ENCODE peak calls at places on chromosome 20, in five cellular contexts. One of them, this sample, is unnamed.

GRCh38 chr20:18545566-18545965 is 21.7 kb upstream of the SMIM26 start:
- DNase-seq in ovary: no peak
- DNase-seq in thoracic aorta: no peak
- DNase-seq in fibroblast of mammary gland: no peak
- DNase-seq in stomach: no peak
- DNase-seq in this sample: no peak

GRCh38 chr20:45752747-45753146 is 30.6 kb downstream of the SPINT4 start:
- DNase-seq in ovary: no peak
- DNase-seq in thoracic aorta: no peak
- DNase-seq in fibroblast of mammary gland: peak; percentile 64
- DNase-seq in stomach: no peak
- DNase-seq in this sample: no peak

GRCh38 chr20:24736844-24737211 is 212.2 kb upstream of the CST7 start:
- DNase-seq in ovary: no peak
- DNase-seq in thoracic aorta: no peak
- DNase-seq in fibroblast of mammary gland: no peak
- DNase-seq in stomach: no peak
- DNase-seq in this sample: no peak

GRCh38 chr20:41782255-41782654 is 164.1 kb upstream of the CHD6 start:
- DNase-seq in ovary: no peak
- DNase-seq in thoracic aorta: no peak
- DNase-seq in fibroblast of mammary gland: no peak
- DNase-seq in stomach: no peak
- DNase-seq in this sample: no peak

GRCh38 chr20:44720617-44720993 is 5.4 kb downstream of the CCN5 start:
- DNase-seq in ovary: peak; percentile 41
- DNase-seq in thoracic aorta: no peak
- DNase-seq in fibroblast of mammary gland: peak; percentile 71
- DNase-seq in stomach: no peak
- DNase-seq in this sample: peak; percentile 69

GRCh38 chr20:37984018-37984785 is 49.1 kb downstream of the TTI1 start:
- DNase-seq in ovary: no peak
- DNase-seq in thoracic aorta: no peak
- DNase-seq in fibroblast of mammary gland: no peak
- DNase-seq in stomach: peak; percentile 40
- DNase-seq in this sample: no peak

GRCh38 chr20:18284805-18285533 is 3.4 kb upstream of the ZNF133 start:
- DNase-seq in ovary: no peak
- DNase-seq in thoracic aorta: no peak
- DNase-seq in fibroblast of mammary gland: peak; percentile 9
- DNase-seq in stomach: no peak
- DNase-seq in this sample: no peak

GRCh38 chr20:10489853-10490627 is 54.9 kb downstream of the SLX4IP start:
- DNase-seq in ovary: no peak
- DNase-seq in thoracic aorta: no peak
- DNase-seq in fibroblast of mammary gland: no peak
- DNase-seq in stomach: no peak
- DNase-seq in this sample: no peak

GRCh38 chr20:10982692-10983091 is 308.9 kb upstream of the JAG1 start:
- DNase-seq in ovary: peak; percentile 30
- DNase-seq in thoracic aorta: peak; percentile 45
- DNase-seq in fibroblast of mammary gland: peak; percentile 61
- DNase-seq in stomach: no peak
- DNase-seq in this sample: no peak

GRCh38 chr20:5674176-5674660 is 76.0 kb upstream of the SHLD1 start:
- DNase-seq in ovary: no peak
- DNase-seq in thoracic aorta: no peak
- DNase-seq in fibroblast of mammary gland: peak; percentile 34
- DNase-seq in stomach: no peak
- DNase-seq in this sample: no peak

GRCh38 chr20:19560876-19561480 is 197.1 kb upstream of the RIN2 start:
- DNase-seq in ovary: no peak
- DNase-seq in thoracic aorta: no peak
- DNase-seq in fibroblast of mammary gland: peak; percentile 21
- DNase-seq in stomach: no peak
- DNase-seq in this sample: no peak

GRCh38 chr20:13401596-13401995 is 180.5 kb downstream of the ISM1 start:
- DNase-seq in ovary: no peak
- DNase-seq in thoracic aorta: no peak
- DNase-seq in fibroblast of mammary gland: no peak
- DNase-seq in stomach: no peak
- DNase-seq in this sample: no peak

GRCh38 chr20:32908334-32909292 is 49.9 kb downstream of the EFCAB8 start:
- DNase-seq in ovary: no peak
- DNase-seq in thoracic aorta: no peak
- DNase-seq in fibroblast of mammary gland: no peak
- DNase-seq in stomach: no peak
- DNase-seq in this sample: no peak

GRCh38 chr20:51481311-51481997 is 61.1 kb downstream of the NFATC2 start:
- DNase-seq in ovary: no peak
- DNase-seq in thoracic aorta: no peak
- DNase-seq in fibroblast of mammary gland: no peak
- DNase-seq in stomach: no peak
- DNase-seq in this sample: peak; percentile 23

GRCh38 chr20:10300582-10301108 is 82.0 kb downstream of the SNAP25 start:
- DNase-seq in ovary: no peak
- DNase-seq in thoracic aorta: no peak
- DNase-seq in fibroblast of mammary gland: no peak
- DNase-seq in stomach: no peak
- DNase-seq in this sample: no peak

GRCh38 chr20:21767739-21768223 is 62.3 kb downstream of the PAX1 start:
- DNase-seq in ovary: no peak
- DNase-seq in thoracic aorta: no peak
- DNase-seq in fibroblast of mammary gland: no peak
- DNase-seq in stomach: no peak
- DNase-seq in this sample: no peak

GRCh38 chr20:329851-330232 is 4.5 kb downstream of the SOX12 start:
- DNase-seq in ovary: no peak
- DNase-seq in thoracic aorta: no peak
- DNase-seq in fibroblast of mammary gland: no peak
- DNase-seq in stomach: no peak
- DNase-seq in this sample: no peak

GRCh38 chr20:51636123-51636522 is 93.6 kb upstream of the NFATC2 start:
- DNase-seq in ovary: no peak
- DNase-seq in thoracic aorta: no peak
- DNase-seq in fibroblast of mammary gland: no peak
- DNase-seq in stomach: no peak
- DNase-seq in this sample: no peak

GRCh38 chr20:59933849-59934585 is 580 bp upstream of the SYCP2 start:
- DNase-seq in ovary: peak; percentile 81
- DNase-seq in thoracic aorta: no peak
- DNase-seq in fibroblast of mammary gland: peak; percentile 49
- DNase-seq in stomach: peak; percentile 85
- DNase-seq in this sample: peak; percentile 98

GRCh38 chr20:36848078-36848660 is 27.8 kb upstream of the TLDC2 start:
- DNase-seq in ovary: no peak
- DNase-seq in thoracic aorta: no peak
- DNase-seq in fibroblast of mammary gland: peak; percentile 96
- DNase-seq in stomach: no peak
- DNase-seq in this sample: no peak

GRCh38 chr20:51138576-51138975 is 115.7 kb upstream of the KCNG1 start:
- DNase-seq in ovary: no peak
- DNase-seq in thoracic aorta: no peak
- DNase-seq in fibroblast of mammary gland: no peak
- DNase-seq in stomach: no peak
- DNase-seq in this sample: no peak

GRCh38 chr20:10111144-10111771 is 76.5 kb downstream of the ANKEF1 start:
- DNase-seq in ovary: no peak
- DNase-seq in thoracic aorta: no peak
- DNase-seq in fibroblast of mammary gland: no peak
- DNase-seq in stomach: peak; percentile 44
- DNase-seq in this sample: no peak

GRCh38 chr20:38143646-38144554 is 21.2 kb downstream of the TGM2 start:
- DNase-seq in ovary: no peak
- DNase-seq in thoracic aorta: peak; percentile 78
- DNase-seq in fibroblast of mammary gland: peak; percentile 91
- DNase-seq in stomach: peak; percentile 45
- DNase-seq in this sample: peak; percentile 90

GRCh38 chr20:36504295-36504694 is 37.0 kb upstream of the MYL9 start:
- DNase-seq in ovary: no peak
- DNase-seq in thoracic aorta: no peak
- DNase-seq in fibroblast of mammary gland: no peak
- DNase-seq in stomach: no peak
- DNase-seq in this sample: no peak

GRCh38 chr20:13022401-13023170 is 13.8 kb downstream of the SPTLC3 start:
- DNase-seq in ovary: no peak
- DNase-seq in thoracic aorta: no peak
- DNase-seq in fibroblast of mammary gland: peak; percentile 91
- DNase-seq in stomach: no peak
- DNase-seq in this sample: no peak

GRCh38 chr20:31869942-31870702 is at the start of the genes DUSP15 and TTLL9:
- DNase-seq in ovary: peak; percentile 66
- DNase-seq in thoracic aorta: no peak
- DNase-seq in fibroblast of mammary gland: no peak
- DNase-seq in stomach: peak; percentile 55
- DNase-seq in this sample: peak; percentile 46

GRCh38 chr20:52749938-52750337 is 222.2 kb upstream of the TSHZ2 start:
- DNase-seq in ovary: no peak
- DNase-seq in thoracic aorta: no peak
- DNase-seq in fibroblast of mammary gland: no peak
- DNase-seq in stomach: no peak
- DNase-seq in this sample: no peak

GRCh38 chr20:20489623-20490341 is 121.9 kb downstream of the INSM1 start:
- DNase-seq in ovary: no peak
- DNase-seq in thoracic aorta: no peak
- DNase-seq in fibroblast of mammary gland: no peak
- DNase-seq in stomach: no peak
- DNase-seq in this sample: no peak

GRCh38 chr20:4998160-4998651 is 3.1 kb downstream of the SLC23A2 start:
- DNase-seq in ovary: no peak
- DNase-seq in thoracic aorta: no peak
- DNase-seq in fibroblast of mammary gland: no peak
- DNase-seq in stomach: no peak
- DNase-seq in this sample: no peak

GRCh38 chr20:36845288-36845969 is 30.5 kb upstream of the TLDC2 start:
- DNase-seq in ovary: no peak
- DNase-seq in thoracic aorta: no peak
- DNase-seq in fibroblast of mammary gland: no peak
- DNase-seq in stomach: no peak
- DNase-seq in this sample: no peak

GRCh38 chr20:49987015-49987867 is 4.5 kb downstream of the SNAI1 start:
- DNase-seq in ovary: no peak
- DNase-seq in thoracic aorta: no peak
- DNase-seq in fibroblast of mammary gland: peak; percentile 65
- DNase-seq in stomach: no peak
- DNase-seq in this sample: no peak

GRCh38 chr20:49993301-49993751 is 10.5 kb downstream of the SNAI1 start:
- DNase-seq in ovary: no peak
- DNase-seq in thoracic aorta: no peak
- DNase-seq in fibroblast of mammary gland: no peak
- DNase-seq in stomach: no peak
- DNase-seq in this sample: no peak

GRCh38 chr20:49987868-49988690 is 5.3 kb downstream of the SNAI1 start:
- DNase-seq in ovary: no peak
- DNase-seq in thoracic aorta: no peak
- DNase-seq in fibroblast of mammary gland: no peak
- DNase-seq in stomach: no peak
- DNase-seq in this sample: no peak

GRCh38 chr20:49989234-49990065 is 6.7 kb downstream of the SNAI1 start:
- DNase-seq in ovary: peak; percentile 49
- DNase-seq in thoracic aorta: no peak
- DNase-seq in fibroblast of mammary gland: peak; percentile 87
- DNase-seq in stomach: no peak
- DNase-seq in this sample: no peak

DNA sequence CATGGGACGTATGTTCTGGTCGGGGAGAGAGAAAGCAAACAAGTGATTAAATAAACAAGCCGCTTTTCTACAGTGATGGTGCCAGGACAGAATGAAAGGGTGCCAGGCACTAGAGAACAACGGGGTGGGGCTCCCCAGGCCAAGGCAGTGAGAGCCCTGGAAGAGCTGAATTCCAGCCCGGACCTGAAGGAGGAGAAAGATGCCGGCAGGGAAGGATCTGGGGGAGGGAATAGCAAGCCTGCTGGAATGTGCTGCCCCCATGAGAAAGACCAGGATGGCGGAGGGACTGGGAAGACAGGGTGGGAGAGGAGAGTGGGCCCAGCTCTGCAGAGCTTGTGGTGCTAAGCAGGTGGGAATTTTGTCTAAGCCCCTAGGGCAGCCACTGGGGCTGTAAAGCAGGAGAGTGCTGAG is 7.5 kb downstream of the SNAI1 start:
- DNase-seq in ovary: no peak
- DNase-seq in thoracic aorta: no peak
- DNase-seq in fibroblast of mammary gland: no peak
- DNase-seq in stomach: peak; percentile 72
- DNase-seq in this sample: no peak
- TF ChIP-seq CTCF in ovary: no peak
- TF ChIP-seq CTCF in thoracic aorta: no peak
- TF ChIP-seq CTCF in fibroblast of mammary gland: no peak
- TF ChIP-seq CTCF in stomach: no peak
- TF ChIP-seq CTCF in this sample: no peak

GRCh38 chr20:23340524-23340923 is 10.1 kb upstream of the NXT1 start:
- DNase-seq in ovary: peak; percentile 47
- DNase-seq in thoracic aorta: peak; percentile 31
- DNase-seq in fibroblast of mammary gland: peak; percentile 76
- DNase-seq in stomach: peak; percentile 67
- DNase-seq in this sample: peak; percentile 21
- TF ChIP-seq CTCF in ovary: peak; percentile 52
- TF ChIP-seq CTCF in thoracic aorta: peak; percentile 61
- TF ChIP-seq CTCF in fibroblast of mammary gland: peak; percentile 74
- TF ChIP-seq CTCF in stomach: peak; percentile 59
- TF ChIP-seq CTCF in this sample: no peak

GRCh38 chr20:15487030-15487429 is 1086.2 kb downstream of the KIF16B start:
- DNase-seq in ovary: no peak
- DNase-seq in thoracic aorta: no peak
- DNase-seq in fibroblast of mammary gland: no peak
- DNase-seq in stomach: no peak
- DNase-seq in this sample: no peak

GRCh38 chr20:15476781-15477180 is 1096.5 kb downstream of the KIF16B start:
- DNase-seq in ovary: no peak
- DNase-seq in thoracic aorta: no peak
- DNase-seq in fibroblast of mammary gland: no peak
- DNase-seq in stomach: no peak
- DNase-seq in this sample: no peak

GRCh38 chr20:15487682-15488081 is 1085.6 kb downstream of the KIF16B start:
- DNase-seq in ovary: no peak
- DNase-seq in thoracic aorta: no peak
- DNase-seq in fibroblast of mammary gland: no peak
- DNase-seq in stomach: no peak
- DNase-seq in this sample: no peak

DNA sequence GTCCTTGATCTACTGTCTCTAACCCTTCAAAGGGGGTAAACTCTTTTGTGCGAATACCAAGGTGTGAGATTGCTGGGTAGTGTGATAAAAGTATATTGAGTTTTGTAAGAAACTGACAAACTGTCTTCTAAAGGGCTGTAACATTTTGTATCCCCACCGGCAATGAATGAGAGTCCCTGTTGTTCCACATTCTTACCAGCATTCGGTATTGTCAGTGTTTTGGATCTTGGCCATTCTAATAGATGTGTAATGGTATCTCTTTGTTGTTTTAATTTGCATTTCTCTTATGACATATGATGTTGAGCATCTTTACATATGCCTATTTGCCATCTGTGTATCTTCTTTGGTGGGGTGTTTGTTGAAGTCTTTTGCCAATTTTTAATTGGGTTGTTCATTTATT is 1090.7 kb downstream of the KIF16B start:
- DNase-seq in ovary: no peak
- DNase-seq in thoracic aorta: no peak
- DNase-seq in fibroblast of mammary gland: no peak
- DNase-seq in stomach: no peak
- DNase-seq in this sample: no peak
- TF ChIP-seq CTCF in ovary: no peak
- TF ChIP-seq CTCF in thoracic aorta: no peak
- TF ChIP-seq CTCF in fibroblast of mammary gland: no peak
- TF ChIP-seq CTCF in stomach: no peak
- TF ChIP-seq CTCF in this sample: no peak

GRCh38 chr20:58213112-58213511 is 15.3 kb downstream of the ANKRD60 start:
- DNase-seq in ovary: no peak
- DNase-seq in thoracic aorta: no peak
- DNase-seq in fibroblast of mammary gland: no peak
- DNase-seq in stomach: no peak
- DNase-seq in this sample: no peak
- TF ChIP-seq CTCF in ovary: no peak
- TF ChIP-seq CTCF in thoracic aorta: no peak
- TF ChIP-seq CTCF in fibroblast of mammary gland: no peak
- TF ChIP-seq CTCF in stomach: no peak
- TF ChIP-seq CTCF in this sample: no peak